ENCODE peak calls at places on chromosomes 6 and 20, in nine cellular contexts. C is ovary, A is cardiac muscle cell, K is HCT116, T is uterus, B is thyroid gland, W is psoas muscle, N is adrenal gland, R is PC-3. Y is an unnamed sample. For H3K36me3, the result is how much of the 10 kb centered on the place peaks cover.

GRCh38 chr20:59413326-59413865 is 113.0 kb downstream of the EDN3 start:
- DNase-seq in W (no peak), C (no peak), B (no peak), N (no peak), R (no peak), A (peak), T (no peak), K (no peak), Y (no peak)

GRCh38 chr20:53036992-53037391 is 64.8 kb downstream of the TSHZ2 start:
- DNase-seq in C (no peak), N (no peak), W (no peak), B (peak), R (no peak), T (peak), K (no peak), A (no peak), Y (no peak)

GRCh38 chr6:159807150-159807859 is 7.2 kb downstream of the PNLDC1 start:
- DNase-seq in W (no peak), A (no peak), R (peak), T (no peak), K (no peak), B (no peak), C (no peak), N (no peak), Y (peak)

GRCh38 chr20:59933296-59933848 is at the start of gene SYCP2:
- DNase-seq in W (peak), C (peak), B (peak), A (no peak), T (peak), R (no peak), N (peak), K (no peak), Y (no peak)

GRCh38 chr20:23161968-23162696 is 76.0 kb upstream of the CD93 start:
- DNase-seq in W (peak), K (no peak), A (peak), T (peak), N (no peak), B (peak), C (peak), R (peak), Y (peak)

GRCh38 chr6:19723533-19723932 is 113.6 kb upstream of the ID4 start:
- DNase-seq in C (no peak), R (peak), W (no peak), A (no peak), N (no peak), B (no peak), T (no peak), K (no peak), Y (peak)

GRCh38 chr6:92110390-92110789 is 1309.0 kb downstream of the EPHA7 start:
- DNase-seq in T (no peak), N (no peak), B (no peak), W (no peak), R (no peak), K (no peak), C (no peak), A (no peak), Y (no peak)

GRCh38 chr20:59661141-59661540 is 56.8 kb downstream of the PHACTR3 start:
- DNase-seq in B (no peak), R (no peak), W (no peak), C (no peak), T (no peak), K (no peak), A (no peak), N (no peak), Y (no peak)

GRCh38 chr20:62405108-62405980 is 1.7 kb downstream of the CABLES2 start:
- DNase-seq in N (peak), T (peak), C (peak), B (peak), W (peak), R (peak), A (peak), K (no peak), Y (peak)

GRCh38 chr20:48203252-48203651 is 418.0 kb upstream of the SULF2 start:
- DNase-seq in K (no peak), W (no peak), C (no peak), B (no peak), T (peak), N (no peak), A (no peak), R (no peak), Y (no peak)

GRCh38 chr6:111417946-111418345 is 65.1 kb downstream of the REV3L start:
- DNase-seq in B (no peak), K (no peak), W (no peak), T (no peak), R (peak), C (no peak), N (no peak), A (no peak), Y (peak)

GRCh38 chr6:163180874-163181541 is 233.5 kb upstream of the QKI start:
- DNase-seq in A (peak), C (no peak), T (peak), B (peak), R (peak), N (peak), W (peak), K (peak), Y (peak)

GRCh38 chr20:8601542-8601912 is 467.4 kb upstream of the PLCB4 start:
- DNase-seq in K (no peak), C (no peak), W (no peak), N (no peak), A (no peak), T (no peak), B (no peak), R (no peak), Y (peak)

GRCh38 chr6:149087898-149088297 is 229.6 kb upstream of the TAB2 start:
- DNase-seq in C (no peak), B (peak), R (no peak), W (no peak), A (no peak), N (no peak), T (no peak), K (no peak), Y (peak)

GRCh38 chr6:165599596-165600487 is 63.2 kb downstream of the PDE10A start:
- DNase-seq in B (no peak), R (no peak), A (no peak), C (no peak), N (no peak), K (no peak), T (no peak), W (no peak), Y (no peak)

GRCh38 chr20:63215101-63216040 is 560 bp downstream of the YTHDF1 start:
- DNase-seq in A (peak), W (no peak), C (peak), R (peak), T (no peak), B (peak), K (no peak), N (no peak), Y (peak)

GRCh38 chr6:114862809-114863208 is 520.0 kb upstream of the HS3ST5 start:
- DNase-seq in B (no peak), C (no peak), R (no peak), T (no peak), A (no peak), N (no peak), W (no peak), K (no peak), Y (no peak)

GRCh38 chr6:29552512-29553051 is 7.0 kb downstream of the UBD start:
- DNase-seq in N (no peak), K (peak), T (no peak), B (peak), A (peak), R (peak), C (no peak), W (no peak), Y (peak)

GRCh38 chr6:30037182-30037788 is 23.8 kb upstream of the POLR1H start:
- DNase-seq in C (no peak), N (no peak), B (no peak), K (no peak), T (no peak), A (peak), W (no peak), R (peak), Y (peak)

GRCh38 chr6:45801471-45802289 is 214.0 kb downstream of the CLIC5 start:
- DNase-seq in C (no peak), W (no peak), N (no peak), A (no peak), T (no peak), B (no peak), R (no peak), K (no peak), Y (no peak)

GRCh38 chr6:90219168-90219985 is 77.3 kb downstream of the BACH2 start:
- DNase-seq in B (peak), C (peak), T (peak), R (peak), A (peak), W (peak), N (no peak), K (no peak), Y (peak)

GRCh38 chr6:106017454-106017853 is 68.7 kb upstream of the PRDM1 start:
- DNase-seq in R (no peak), B (no peak), T (no peak), W (no peak), K (no peak), C (no peak), N (no peak), A (no peak), Y (no peak)

GRCh38 chr6:34200340-34200971 is 36.2 kb upstream of the HMGA1 start:
- DNase-seq in N (no peak), R (peak), C (no peak), A (no peak), W (no peak), B (no peak), T (no peak), K (no peak), Y (no peak)

GRCh38 chr6:85458782-85459181 is 8.9 kb downstream of the NT5E start:
- DNase-seq in B (peak), R (peak), T (no peak), N (no peak), K (no peak), A (no peak), W (no peak), C (no peak), Y (no peak)

GRCh38 chr6:75691012-75691411 is 58.0 kb upstream of the MYO6 start:
- DNase-seq in B (no peak), R (peak), A (no peak), K (peak), N (no peak), C (no peak), W (no peak), T (no peak), Y (peak)

GRCh38 chr6:760982-761955 is 68.3 kb upstream of the EXOC2 start:
- DNase-seq in K (no peak), T (no peak), W (peak), B (no peak), N (no peak), A (no peak), R (peak), C (no peak), Y (no peak)

GRCh38 chr6:3260772-3261517 is 2.2 kb downstream of the PSMG4 start:
- DNase-seq in A (no peak), R (peak), W (no peak), C (no peak), B (peak), N (no peak), T (no peak), K (no peak), Y (no peak)

GRCh38 chr6:163902993-163903392 is 488.5 kb downstream of the QKI start:
- DNase-seq in B (no peak), W (no peak), T (no peak), A (no peak), K (no peak), N (no peak), R (no peak), C (no peak), Y (no peak)

GRCh38 chr6:111922454-111923297 is 49.4 kb upstream of the FYN start:
- DNase-seq in N (no peak), T (no peak), A (no peak), W (no peak), K (no peak), C (no peak), B (no peak), R (peak), Y (peak)

GRCh38 chr6:70312165-70312564 is 9.3 kb upstream of the COL9A1 start:
- DNase-seq in C (no peak), N (no peak), T (no peak), W (no peak), R (peak), B (no peak), K (peak), A (no peak), Y (peak)

GRCh38 chr20:51311636-51312479 is 230.7 kb downstream of the NFATC2 start:
- DNase-seq in B (peak), K (no peak), N (no peak), A (peak), T (no peak), R (peak), C (no peak), W (no peak), Y (peak)

GRCh38 chr20:52010541-52010940 is 181.0 kb downstream of the ZFP64 start:
- DNase-seq in K (no peak), W (no peak), N (no peak), A (no peak), C (no peak), R (no peak), B (no peak), T (no peak), Y (no peak)

DNA sequence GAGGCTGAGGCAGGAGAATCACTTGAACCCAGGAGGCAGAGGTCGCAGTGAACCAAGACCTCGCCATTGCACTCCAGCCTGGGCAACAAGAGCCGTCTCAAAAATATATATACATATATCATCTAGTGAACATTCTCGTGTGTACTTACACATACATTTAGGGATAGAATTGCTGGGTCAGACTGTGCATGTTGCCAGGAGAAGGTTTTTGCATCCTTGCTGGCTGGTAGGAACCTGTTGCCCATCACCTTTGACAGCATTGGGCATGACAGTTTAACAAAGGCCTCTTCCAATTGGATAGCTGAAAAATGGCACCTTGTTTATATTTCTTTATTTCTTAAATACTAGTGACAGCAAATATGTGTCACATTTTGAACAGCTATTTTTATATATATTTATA is 5.4 kb downstream of the AAR2 start:
- DNase-seq in B (no peak), T (no peak), W (no peak), K (no peak), N (no peak), A (no peak), R (no peak), C (no peak), Y (no peak)
- H3K36me3 ChIP-seq in B (under half), T (under half), W (half or more), K (under half), N (half or more), A (half or more), R (under half), C (under half), Y (under half)

DNA sequence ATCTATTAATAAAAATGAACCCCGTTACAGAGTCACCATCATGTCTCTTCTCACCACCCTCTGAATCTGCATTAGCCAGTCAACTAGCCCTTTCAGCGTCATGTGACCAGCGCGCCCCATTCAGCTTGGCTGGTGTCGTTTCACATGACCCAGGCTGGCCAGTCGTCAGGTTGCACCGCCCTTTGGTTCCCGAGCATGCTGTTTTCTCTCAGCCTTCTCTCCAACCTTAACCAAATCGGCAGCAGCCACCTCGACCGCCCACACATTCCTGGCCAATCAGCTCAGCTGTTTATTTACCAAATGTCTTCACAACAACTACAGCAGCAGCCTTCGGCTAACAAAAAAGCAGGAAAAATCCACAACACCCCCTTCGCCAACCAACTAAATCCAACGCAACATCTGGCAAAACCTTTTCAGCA is 5.6 kb downstream of the SRSF3 start:
- DNase-seq in W (peak), T (no peak), R (no peak), A (peak), C (peak), B (no peak), N (no peak), K (no peak), Y (peak)
- H3K4me3 ChIP-seq in W (peak), T (peak), R (no peak), A (no peak), C (peak), B (no peak), N (no peak), K (no peak), Y (no peak)

GRCh38 chr20:32437391-32438074 is 79.4 kb downstream of the ASXL1 start:
- DNase-seq in K (no peak), R (peak), A (no peak), B (no peak), W (no peak), C (no peak), N (no peak), T (no peak), Y (no peak)
- TF ChIP-seq CTCF in K (no peak), R (peak), A (peak), B (no peak), W (no peak), C (no peak), N (no peak), T (no peak), Y (peak)

GRCh38 chr20:60986757-60987156 is 265.3 kb upstream of the CDH4 start:
- DNase-seq in R (no peak), N (no peak), A (no peak), B (no peak), C (no peak), K (no peak), T (no peak), W (no peak), Y (no peak)

GRCh38 chr20:60990647-60991046 is 261.4 kb upstream of the CDH4 start:
- DNase-seq in C (no peak), B (no peak), R (no peak), A (no peak), W (no peak), T (no peak), N (no peak), K (no peak), Y (no peak)

GRCh38 chr20:60984666-60985065 is 267.4 kb upstream of the CDH4 start:
- DNase-seq in A (no peak), R (no peak), T (no peak), K (no peak), W (no peak), N (no peak), C (no peak), B (no peak), Y (no peak)
- H3K36me3 ChIP-seq in A (under half), R (under half), T (under half), K (under half), W (under half), N (under half), C (under half), B (under half), Y (under half)

GRCh38 chr20:13995086-13995665 is at the start of gene MACROD2:
- DNase-seq in N (peak), B (peak), C (peak), A (peak), T (peak), W (peak), K (peak), R (peak), Y (peak)
- H3K4me3 ChIP-seq in N (peak), B (peak), C (peak), A (peak), T (peak), W (peak), K (peak), R (peak), Y (peak)

GRCh38 chr6:50610562-50610961 is 102.8 kb upstream of the TFAP2D start:
- DNase-seq in T (no peak), N (no peak), W (no peak), K (no peak), R (peak), A (no peak), C (no peak), B (no peak), Y (peak)
- TF ChIP-seq CTCF in T (no peak), N (peak), W (no peak), K (no peak), R (peak), A (no peak), C (no peak), B (no peak), Y (peak)

GRCh38 chr20:36249450-36249849 is 13.2 kb downstream of the AAR2 start:
- DNase-seq in C (no peak), R (no peak), N (no peak), B (no peak), K (no peak), W (no peak), T (no peak), A (no peak), Y (no peak)
- H3K36me3 ChIP-seq in C (under half), R (half or more), N (half or more), B (under half), K (under half), W (half or more), T (under half), A (under half), Y (under half)